ENCODE peak calls at places on chromosomes 1 and 21, in eight cellular contexts. One of them, this sample, is unnamed.

GRCh38 chr1:56576880-56577858 is 2.2 kb downstream of the PLPP3 start:
- DNase-seq in neural progenitor cell: peak; percentile 73
- DNase-seq in hepatocyte: peak; percentile 64
- DNase-seq in mammary epithelial cell: peak; percentile 14
- DNase-seq in IMR-90: peak; percentile 40
- DNase-seq in HCT116: peak; percentile 21
- DNase-seq in GM12878: no peak
- DNase-seq in A549: peak; percentile 39
- DNase-seq in this sample: no peak

GRCh38 chr1:54272772-54273091 is 72.8 kb downstream of the MRPL37 start:
- DNase-seq in A549: no peak
- DNase-seq in IMR-90: no peak
- DNase-seq in mammary epithelial cell: no peak
- DNase-seq in HCT116: no peak
- DNase-seq in GM12878: no peak
- DNase-seq in hepatocyte: no peak
- DNase-seq in neural progenitor cell: no peak
- DNase-seq in this sample: no peak

GRCh38 chr1:67158401-67158800 is 7.9 kb upstream of the IL23R start:
- DNase-seq in A549: no peak
- DNase-seq in neural progenitor cell: no peak
- DNase-seq in HCT116: no peak
- DNase-seq in mammary epithelial cell: no peak
- DNase-seq in hepatocyte: no peak
- DNase-seq in GM12878: no peak
- DNase-seq in IMR-90: no peak
- DNase-seq in this sample: no peak

GRCh38 chr1:193769609-193770008 is 583.2 kb upstream of the B3GALT2 start:
- DNase-seq in neural progenitor cell: no peak
- DNase-seq in A549: no peak
- DNase-seq in GM12878: no peak
- DNase-seq in hepatocyte: no peak
- DNase-seq in IMR-90: no peak
- DNase-seq in mammary epithelial cell: no peak
- DNase-seq in HCT116: no peak
- DNase-seq in this sample: no peak

GRCh38 chr1:202880062-202880461 is 8.9 kb downstream of the RABIF start:
- DNase-seq in A549: no peak
- DNase-seq in HCT116: no peak
- DNase-seq in mammary epithelial cell: no peak
- DNase-seq in GM12878: no peak
- DNase-seq in hepatocyte: no peak
- DNase-seq in IMR-90: no peak
- DNase-seq in neural progenitor cell: no peak
- DNase-seq in this sample: no peak

GRCh38 chr1:92201973-92202372 is 15.7 kb upstream of the C1orf146 start:
- DNase-seq in HCT116: no peak
- DNase-seq in GM12878: no peak
- DNase-seq in hepatocyte: no peak
- DNase-seq in mammary epithelial cell: no peak
- DNase-seq in IMR-90: no peak
- DNase-seq in neural progenitor cell: no peak
- DNase-seq in A549: no peak
- DNase-seq in this sample: no peak

GRCh38 chr1:241612533-241613505 is 27.4 kb downstream of the CHML start:
- DNase-seq in IMR-90: peak; percentile 97
- DNase-seq in GM12878: no peak
- DNase-seq in A549: no peak
- DNase-seq in hepatocyte: peak; percentile 21
- DNase-seq in mammary epithelial cell: peak; percentile 95
- DNase-seq in neural progenitor cell: no peak
- DNase-seq in HCT116: no peak
- DNase-seq in this sample: peak; percentile 92

GRCh38 chr21:46183910-46184624 is at the start of gene SPATC1L:
- DNase-seq in GM12878: peak; percentile 39
- DNase-seq in HCT116: no peak
- DNase-seq in A549: no peak
- DNase-seq in neural progenitor cell: peak; percentile 86
- DNase-seq in mammary epithelial cell: peak; percentile 41
- DNase-seq in hepatocyte: peak; percentile 81
- DNase-seq in IMR-90: peak; percentile 83
- DNase-seq in this sample: peak; percentile 77

GRCh38 chr1:201576914-201577313 is 38.0 kb downstream of the NAV1 start:
- DNase-seq in mammary epithelial cell: no peak
- DNase-seq in A549: no peak
- DNase-seq in hepatocyte: no peak
- DNase-seq in GM12878: no peak
- DNase-seq in IMR-90: no peak
- DNase-seq in HCT116: no peak
- DNase-seq in neural progenitor cell: no peak
- DNase-seq in this sample: no peak

DNA sequence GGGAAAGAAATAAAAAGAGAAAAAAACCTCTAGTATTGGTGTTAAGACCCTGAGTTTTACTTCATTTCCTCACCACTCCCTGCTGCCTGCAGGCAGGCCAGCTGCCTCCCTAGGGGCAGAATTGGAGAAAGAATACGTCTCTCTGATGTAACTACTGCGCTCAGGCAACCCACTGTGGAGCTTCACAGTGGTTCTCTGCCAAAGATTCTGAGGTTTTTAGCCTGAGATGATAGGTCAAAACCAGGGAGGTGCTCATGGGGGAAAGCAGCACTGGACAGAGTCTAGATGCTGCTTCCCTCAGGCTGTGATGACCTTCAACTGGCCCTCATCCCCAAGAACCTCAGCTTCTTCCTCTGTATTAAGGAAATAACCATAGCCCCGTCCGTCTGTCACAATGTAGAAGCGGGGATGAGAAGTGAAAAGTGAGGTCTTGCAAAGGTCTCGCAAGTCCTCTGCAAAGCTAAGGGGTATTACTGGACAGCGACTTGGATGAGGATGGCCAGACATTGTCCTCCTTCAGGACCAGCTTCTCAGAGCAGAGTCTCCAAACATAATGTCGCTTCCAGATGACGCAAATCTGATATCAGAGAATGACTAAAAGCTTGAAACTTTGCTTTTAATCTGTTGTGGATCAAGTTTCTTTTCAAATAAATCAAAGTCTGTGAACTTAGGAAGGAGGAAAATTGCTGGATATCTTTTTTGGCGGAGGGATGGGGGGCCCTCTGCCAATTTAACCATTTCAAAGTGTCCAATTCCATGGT is 65.9 kb upstream of the ATP5PO start:
- DNase-seq in neural progenitor cell: no peak
- DNase-seq in IMR-90: no peak
- DNase-seq in hepatocyte: no peak
- DNase-seq in A549: no peak
- DNase-seq in GM12878: no peak
- DNase-seq in HCT116: no peak
- DNase-seq in mammary epithelial cell: no peak
- DNase-seq in this sample: no peak
- H3K4me2 ChIP-seq in neural progenitor cell: no peak overlapping the region
- H3K4me2 ChIP-seq in IMR-90: no peak overlapping the region
- H3K4me2 ChIP-seq in hepatocyte: no peak overlapping the region
- H3K4me2 ChIP-seq in A549: no peak overlapping the region
- H3K4me2 ChIP-seq in GM12878: no peak overlapping the region
- H3K4me2 ChIP-seq in HCT116: no peak overlapping the region
- H3K4me2 ChIP-seq in mammary epithelial cell: no peak overlapping the region
- H3K4me2 ChIP-seq in this sample: no peak overlapping the region

DNA sequence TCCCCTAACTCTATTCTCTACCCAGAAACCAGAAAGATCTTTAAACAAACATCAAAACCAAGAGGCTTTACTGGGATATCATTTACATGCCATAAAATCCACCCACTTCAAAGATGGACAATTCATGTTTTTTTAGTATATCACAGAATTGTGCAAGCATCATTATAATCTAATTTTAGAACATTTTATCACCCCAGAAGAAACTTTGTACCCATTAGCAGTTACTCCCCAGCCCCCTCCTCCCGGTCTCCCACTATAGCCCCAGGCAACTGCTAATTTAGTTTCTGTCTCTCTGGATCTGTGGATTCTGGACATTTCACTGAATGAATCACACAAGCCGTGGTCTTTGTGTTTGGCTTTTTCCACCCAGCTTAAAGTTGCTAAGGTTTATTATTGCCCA is 4.8 kb upstream of the SELENON start:
- DNase-seq in GM12878: no peak
- DNase-seq in hepatocyte: peak; percentile 55
- DNase-seq in A549: no peak
- DNase-seq in IMR-90: peak; percentile 30
- DNase-seq in neural progenitor cell: no peak
- DNase-seq in mammary epithelial cell: no peak
- DNase-seq in HCT116: no peak
- DNase-seq in this sample: no peak
- H3K4me3 ChIP-seq in GM12878: no peak overlapping the region
- H3K4me3 ChIP-seq in hepatocyte: no peak overlapping the region
- H3K4me3 ChIP-seq in A549: no peak overlapping the region
- H3K4me3 ChIP-seq in IMR-90: no peak overlapping the region
- H3K4me3 ChIP-seq in neural progenitor cell: no peak overlapping the region
- H3K4me3 ChIP-seq in mammary epithelial cell: no peak overlapping the region
- H3K4me3 ChIP-seq in HCT116: no peak overlapping the region
- H3K4me3 ChIP-seq in this sample: no peak overlapping the region

DNA sequence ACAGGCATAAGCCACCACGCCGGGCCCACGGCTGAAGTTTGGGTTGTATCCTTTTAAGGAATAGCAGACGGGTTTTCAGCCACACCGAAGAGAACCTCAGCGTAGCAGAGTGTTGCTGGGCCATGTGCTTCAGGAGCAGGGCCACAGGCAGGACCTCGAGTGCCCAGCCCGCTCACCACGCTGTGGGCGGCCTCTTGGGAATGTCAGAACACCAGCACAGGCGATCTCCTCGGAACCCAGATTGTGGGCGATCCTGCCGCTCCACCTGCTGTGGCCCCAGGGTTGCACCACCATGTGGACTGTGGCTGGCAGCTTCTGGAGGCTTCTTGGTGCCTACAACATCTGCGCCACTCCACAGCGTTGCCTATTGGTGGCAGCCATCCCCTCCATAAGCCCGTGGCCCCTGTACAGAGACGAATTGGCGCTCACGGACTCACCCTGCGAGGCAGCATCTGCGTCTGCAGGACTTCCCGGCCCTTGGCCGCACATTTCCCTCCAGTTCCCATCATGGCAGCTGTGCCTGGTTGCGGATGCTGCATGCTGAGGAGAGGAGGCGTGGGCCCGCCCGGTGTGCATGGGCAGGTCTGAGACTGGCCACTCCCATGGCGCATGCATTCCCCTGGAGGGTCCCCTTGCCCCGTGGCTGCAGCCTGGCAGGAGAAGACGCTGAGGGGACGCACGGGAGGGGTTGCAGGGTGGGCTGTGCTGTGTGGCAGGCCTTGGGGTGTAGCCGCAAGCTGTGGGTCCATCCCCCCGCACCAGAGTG is 69.3 kb downstream of the SKI start:
- DNase-seq in HCT116: no peak
- DNase-seq in GM12878: no peak
- DNase-seq in IMR-90: no peak
- DNase-seq in neural progenitor cell: no peak
- DNase-seq in A549: no peak
- DNase-seq in mammary epithelial cell: no peak
- DNase-seq in hepatocyte: no peak
- DNase-seq in this sample: no peak
- H3K4me1 ChIP-seq in HCT116: no peaks in the 10 kb centered on the region
- H3K4me1 ChIP-seq in GM12878: peaks cover 28% of the 10 kb centered on the region
- H3K4me1 ChIP-seq in IMR-90: peaks cover 45% of the 10 kb centered on the region
- H3K4me1 ChIP-seq in neural progenitor cell: peaks cover 3% of the 10 kb centered on the region
- H3K4me1 ChIP-seq in A549: no peaks in the 10 kb centered on the region
- H3K4me1 ChIP-seq in mammary epithelial cell: peaks cover 27% of the 10 kb centered on the region
- H3K4me1 ChIP-seq in hepatocyte: peaks cover 14% of the 10 kb centered on the region
- H3K4me1 ChIP-seq in this sample: peaks cover 31% of the 10 kb centered on the region

GRCh38 chr1:34930702-34931071 is 1.2 kb upstream of the DLGAP3 start:
- DNase-seq in HCT116: no peak
- DNase-seq in GM12878: no peak
- DNase-seq in A549: no peak
- DNase-seq in IMR-90: no peak
- DNase-seq in mammary epithelial cell: no peak
- DNase-seq in neural progenitor cell: no peak
- DNase-seq in hepatocyte: no peak
- DNase-seq in this sample: no peak

GRCh38 chr1:34928066-34928864 is 1.2 kb downstream of the DLGAP3 start:
- DNase-seq in IMR-90: no peak
- DNase-seq in A549: no peak
- DNase-seq in GM12878: no peak
- DNase-seq in mammary epithelial cell: no peak
- DNase-seq in neural progenitor cell: no peak
- DNase-seq in HCT116: no peak
- DNase-seq in hepatocyte: no peak
- DNase-seq in this sample: no peak

GRCh38 chr1:34928865-34929496 is 469 bp downstream of the DLGAP3 start:
- DNase-seq in IMR-90: no peak
- DNase-seq in mammary epithelial cell: no peak
- DNase-seq in hepatocyte: peak; percentile 33
- DNase-seq in A549: no peak
- DNase-seq in HCT116: no peak
- DNase-seq in neural progenitor cell: no peak
- DNase-seq in GM12878: no peak
- DNase-seq in this sample: no peak

GRCh38 chr1:34929497-34929852 is at the start of gene DLGAP3:
- DNase-seq in neural progenitor cell: peak; percentile 83
- DNase-seq in mammary epithelial cell: no peak
- DNase-seq in hepatocyte: peak; percentile 47
- DNase-seq in A549: no peak
- DNase-seq in GM12878: no peak
- DNase-seq in HCT116: no peak
- DNase-seq in IMR-90: no peak
- DNase-seq in this sample: no peak

GRCh38 chr1:34929853-34930701 is 627 bp upstream of the DLGAP3 start:
- DNase-seq in HCT116: no peak
- DNase-seq in mammary epithelial cell: no peak
- DNase-seq in neural progenitor cell: peak; percentile 79
- DNase-seq in A549: no peak
- DNase-seq in GM12878: no peak
- DNase-seq in IMR-90: no peak
- DNase-seq in hepatocyte: no peak
- DNase-seq in this sample: no peak
- H3K4me2 ChIP-seq in HCT116: no peak overlapping the region
- H3K4me2 ChIP-seq in mammary epithelial cell: peak overlapping the region; percentile 73
- H3K4me2 ChIP-seq in neural progenitor cell: peak overlapping the region; percentile 100
- H3K4me2 ChIP-seq in A549: peak overlapping the region; percentile 100
- H3K4me2 ChIP-seq in GM12878: peak overlapping the region; percentile 75
- H3K4me2 ChIP-seq in IMR-90: peak overlapping the region; percentile 21
- H3K4me2 ChIP-seq in hepatocyte: peak overlapping the region; percentile 97
- H3K4me2 ChIP-seq in this sample: peak overlapping the region; percentile 84